ENCODE peak calls at places on chromosomes 12 and 14, in six cellular contexts. H, O, R, X, Q and P are unnamed samples.

GRCh38 chr12:109946505-109946904 is 46.4 kb downstream of the TCHP start:
- DNase-seq in H (no peak), O (no peak), R (no peak), X (no peak), Q (no peak), P (no peak)

GRCh38 chr14:100592461-100592871 is 5.2 kb upstream of the BEGAIN start:
- DNase-seq in H (peak; percentile 59), O (no peak), R (no peak), X (peak; percentile 7), Q (no peak), P (no peak)

GRCh38 chr14:76975865-76976622 is 52.5 kb downstream of the IRF2BPL start:
- DNase-seq in H (no peak), O (no peak), R (no peak), X (no peak), Q (no peak), P (no peak)

GRCh38 chr14:73662439-73663056 is 17.8 kb downstream of the DNAL1 start:
- DNase-seq in H (no peak), O (peak; percentile 20), R (no peak), X (peak; percentile 31), Q (no peak), P (no peak)

GRCh38 chr12:95790912-95791849 is 617 bp upstream of the NTN4 start:
- DNase-seq in H (peak; percentile 71), O (no peak), R (peak; percentile 39), X (peak; percentile 26), Q (peak; percentile 2), P (no peak)

GRCh38 chr14:91420686-91421085 is 3.1 kb upstream of the CCDC88C start:
- DNase-seq in H (no peak), O (no peak), R (no peak), X (no peak), Q (no peak), P (no peak)

GRCh38 chr14:57871487-57872080 is 5.7 kb upstream of the SLC35F4 start:
- DNase-seq in H (no peak), O (peak; percentile 13), R (no peak), X (no peak), Q (no peak), P (no peak)

GRCh38 chr12:104709692-104710435 is 248.2 kb downstream of the SLC41A2 start:
- DNase-seq in H (no peak), O (no peak), R (no peak), X (no peak), Q (no peak), P (no peak)

GRCh38 chr14:34460841-34461240 is 1.2 kb downstream of the SPTSSA start:
- DNase-seq in H (no peak), O (no peak), R (no peak), X (no peak), Q (no peak), P (no peak)

GRCh38 chr12:99960312-99960711 is 24.4 kb downstream of the ANKS1B start:
- DNase-seq in H (no peak), O (no peak), R (no peak), X (no peak), Q (no peak), P (no peak)

GRCh38 chr12:63919758-63920157 is 75.3 kb downstream of the SRGAP1 start:
- DNase-seq in H (no peak), O (no peak), R (no peak), X (no peak), Q (no peak), P (no peak)

GRCh38 chr12:59911516-59911915 is 315.7 kb downstream of the SLC16A7 start:
- DNase-seq in H (no peak), O (no peak), R (no peak), X (no peak), Q (no peak), P (no peak)